ENCODE peak calls at places on chromosomes 3 and 15, in four cellular contexts. K is Calu3, D is uterus, F is A549. P is an unnamed sample.

GRCh38 chr3:169760479-169760878 is 4.4 kb downstream of the TERC start:
- DNase-seq in K (no peak), D (no peak), F (no peak), P (no peak)

GRCh38 chr15:96038650-96039049 is 291.9 kb upstream of the NR2F2 start:
- DNase-seq in K (no peak), D (no peak), F (no peak), P (no peak)

GRCh38 chr15:57384816-57385215 is 8.5 kb downstream of the CGNL1 start:
- DNase-seq in K (no peak), D (no peak), F (no peak), P (no peak)

GRCh38 chr3:188950832-188951489 is 220.8 kb upstream of the TPRG1 start:
- DNase-seq in K (peak), D (peak), F (peak), P (peak)

GRCh38 chr3:47225310-47225906 is 57.2 kb downstream of the KIF9 start:
- DNase-seq in K (no peak), D (no peak), F (no peak), P (no peak)

GRCh38 chr3:39205131-39205530 is 12.7 kb upstream of the XIRP1 start:
- DNase-seq in K (no peak), D (no peak), F (no peak), P (peak)

GRCh38 chr3:114841515-114841914 is 305.6 kb downstream of the ZBTB20 start:
- DNase-seq in K (no peak), D (no peak), F (no peak), P (no peak)

GRCh38 chr3:12138044-12138443 is 20.7 kb downstream of the TIMP4 start:
- DNase-seq in K (peak), D (no peak), F (peak), P (peak)

GRCh38 chr3:50173685-50174516 is 17.5 kb upstream of the GNAT1 start:
- DNase-seq in K (no peak), D (no peak), F (no peak), P (no peak)

GRCh38 chr3:117790256-117790987 is 1080.8 kb downstream of the TUSC7 start:
- DNase-seq in K (no peak), D (no peak), F (no peak), P (no peak)

GRCh38 chr3:28544236-28544635 is 195.6 kb upstream of the AZI2 start:
- DNase-seq in K (no peak), D (no peak), F (no peak), P (no peak)

GRCh38 chr3:61615643-61616042 is 54.3 kb downstream of the PTPRG start:
- DNase-seq in K (no peak), D (peak), F (no peak), P (no peak)

GRCh38 chr15:90463381-90463780 is 66.3 kb upstream of the CRTC3 start:
- DNase-seq in K (no peak), D (peak), F (no peak), P (no peak)

GRCh38 chr3:37999836-38000235 is 9.2 kb downstream of the VILL start:
- DNase-seq in K (no peak), D (no peak), F (no peak), P (no peak)

GRCh38 chr3:136545664-136546266 is 206.4 kb downstream of the STAG1 start:
- DNase-seq in K (peak), D (no peak), F (no peak), P (no peak)

GRCh38 chr15:35019401-35020327 is 31.6 kb upstream of the ZNF770 start:
- DNase-seq in K (no peak), D (peak), F (no peak), P (peak)

GRCh38 chr3:107861904-107862303 is 228.9 kb downstream of the CD47 start:
- DNase-seq in K (no peak), D (no peak), F (no peak), P (no peak)

GRCh38 chr3:57582470-57583168 is 14.5 kb downstream of the ARF4 start:
- DNase-seq in K (peak), D (no peak), F (no peak), P (peak)

GRCh38 chr3:18402140-18402834 is 22.9 kb downstream of the SATB1 start:
- DNase-seq in K (no peak), D (no peak), F (no peak), P (no peak)

GRCh38 chr3:179735321-179735720 is 82.5 kb downstream of the USP13 start:
- DNase-seq in K (no peak), D (no peak), F (no peak), P (no peak)

GRCh38 chr3:99647081-99647480 is 8.7 kb downstream of the COL8A1 start:
- DNase-seq in K (no peak), D (no peak), F (no peak), P (no peak)

GRCh38 chr15:66955871-66956585 is 109.4 kb upstream of the SMAD3 start:
- DNase-seq in K (peak), D (no peak), F (peak), P (no peak)

GRCh38 chr15:85033148-85033547 is 51.5 kb downstream of the PDE8A start:
- DNase-seq in K (no peak), D (no peak), F (no peak), P (no peak)

GRCh38 chr15:31364301-31365031 is 37.8 kb downstream of the KLF13 start:
- DNase-seq in K (no peak), D (no peak), F (no peak), P (no peak)

GRCh38 chr3:19543212-19543841 is 390.7 kb downstream of the EFHB start:
- DNase-seq in K (peak), D (no peak), F (no peak), P (no peak)

GRCh38 chr3:47421741-47422649 is 41.2 kb downstream of the PTPN23 start:
- DNase-seq in K (peak), D (no peak), F (peak), P (peak)

GRCh38 chr3:78913711-78914110 is 854.1 kb downstream of the ROBO1 start:
- DNase-seq in K (no peak), D (no peak), F (no peak), P (no peak)

GRCh38 chr3:155323063-155323666 is 29.7 kb upstream of the STRIT1 start:
- DNase-seq in K (peak), D (no peak), F (peak), P (peak)

GRCh38 chr15:78479650-78480049 is 27.7 kb upstream of the HYKK start:
- DNase-seq in K (no peak), D (no peak), F (no peak), P (no peak)

GRCh38 chr15:25234831-25235230 is 204.0 kb downstream of the UBE3A start:
- DNase-seq in K (no peak), D (no peak), F (no peak), P (no peak)